ENCODE peak calls at places on chromosomes 7 and 10, in ten cellular contexts. U is GM10248, L is left cardiac atrium, F is aorta, H is activated T-cell treated with anti-CD3 and anti-CD28 coated beads for 1 hour, I is A172, S is naive B cell, Q is H4, V is HuH-7, Z is HCT116. Y is an unnamed sample.

GRCh38 chr7:17055596-17055995 is 173.8 kb upstream of the AGR3 start:
- DNase-seq in F (no peak), Z (no peak), V (no peak), L (no peak), U (no peak), I (no peak), H (no peak), Q (no peak), S (no peak), Y (no peak)

GRCh38 chr7:12239821-12240220 is 28.7 kb downstream of the TMEM106B start:
- DNase-seq in Q (no peak), Z (no peak), L (no peak), H (no peak), S (peak), F (no peak), U (no peak), I (no peak), V (no peak), Y (no peak)

GRCh38 chr10:71090330-71090729 is 122.0 kb upstream of the UNC5B start:
- DNase-seq in H (no peak), Z (no peak), I (no peak), S (no peak), V (no peak), U (no peak), F (no peak), Q (no peak), L (no peak), Y (no peak)

GRCh38 chr10:103548581-103549348 is 55.3 kb downstream of the NEURL1 start:
- DNase-seq in S (no peak), Z (no peak), H (no peak), Q (no peak), L (no peak), U (no peak), V (no peak), I (no peak), F (peak), Y (peak)

GRCh38 chr10:116671274-116671926 is 50.6 kb downstream of the PNLIPRP2 start:
- DNase-seq in S (no peak), F (no peak), Q (no peak), H (no peak), L (no peak), Z (no peak), V (no peak), U (no peak), I (no peak), Y (no peak)

GRCh38 chr10:117162093-117163021 is 24.3 kb upstream of the VAX1 start:
- DNase-seq in I (no peak), H (no peak), V (no peak), Z (no peak), F (no peak), L (no peak), S (no peak), Q (no peak), U (no peak), Y (no peak)

GRCh38 chr10:118108194-118109026 is 61.7 kb upstream of the RAB11FIP2 start:
- DNase-seq in Q (no peak), I (no peak), L (no peak), S (no peak), V (no peak), U (no peak), F (no peak), Z (no peak), H (no peak), Y (peak)

GRCh38 chr7:104040666-104041065 is 51.2 kb upstream of the RELN start:
- DNase-seq in I (no peak), F (no peak), Q (no peak), U (no peak), S (no peak), H (no peak), L (no peak), V (no peak), Z (no peak), Y (no peak)

GRCh38 chr7:93442478-93443224 is 131.9 kb downstream of the CALCR start:
- DNase-seq in V (peak), H (no peak), Q (peak), S (peak), Z (peak), U (no peak), L (no peak), F (peak), I (peak), Y (peak)

GRCh38 chr7:91940572-91941341 is at the start of gene AKAP9:
- DNase-seq in Q (peak), V (peak), L (peak), U (peak), S (peak), H (peak), Z (peak), I (peak), F (peak), Y (peak)

GRCh38 chr7:150978136-150978789 is at the start of gene KCNH2:
- DNase-seq in L (peak), S (no peak), I (no peak), V (peak), H (no peak), Q (no peak), F (no peak), Z (no peak), U (no peak), Y (peak)

GRCh38 chr7:148515728-148516715 is 74.5 kb upstream of the C7orf33 start:
- DNase-seq in S (no peak), L (no peak), I (peak), Z (no peak), V (no peak), U (no peak), Q (no peak), H (no peak), F (no peak), Y (no peak)

GRCh38 chr10:118977864-118978263 is 51.6 kb upstream of the NANOS1 start:
- DNase-seq in F (no peak), I (no peak), U (no peak), S (no peak), H (no peak), Z (no peak), L (no peak), Q (no peak), V (no peak), Y (no peak)

GRCh38 chr7:46115410-46115809 is 194.3 kb upstream of the IGFBP3 start:
- DNase-seq in S (no peak), L (no peak), I (peak), Q (no peak), V (no peak), H (no peak), Z (no peak), F (no peak), U (no peak), Y (no peak)

GRCh38 chr10:133104972-133105495 is 17.3 kb downstream of the ADGRA1 start:
- DNase-seq in F (no peak), S (no peak), L (no peak), H (no peak), U (no peak), Z (no peak), V (no peak), I (no peak), Q (no peak), Y (no peak)

GRCh38 chr7:30928254-30928872 is 16.7 kb downstream of the AQP1 start:
- DNase-seq in U (peak), F (no peak), S (no peak), H (no peak), V (peak), Z (no peak), L (no peak), Q (no peak), I (no peak), Y (no peak)

GRCh38 chr7:982511-983181 is at the start of gene CYP2W1:
- DNase-seq in V (no peak), Q (no peak), F (no peak), L (no peak), Z (no peak), S (no peak), H (no peak), U (no peak), I (no peak), Y (no peak)

GRCh38 chr10:13787015-13787421 is 200.3 kb downstream of the PRPF18 start:
- DNase-seq in I (peak), F (peak), U (peak), L (no peak), S (peak), H (peak), Z (no peak), Q (no peak), V (no peak), Y (no peak)

GRCh38 chr7:114087674-114088539 is 169.1 kb upstream of the PPP1R3A start:
- DNase-seq in F (peak), L (peak), S (no peak), U (no peak), V (peak), H (no peak), Q (no peak), Z (no peak), I (no peak), Y (no peak)

GRCh38 chr7:96233528-96234154 is 88.3 kb downstream of the SLC25A13 start:
- DNase-seq in S (no peak), V (no peak), Q (no peak), F (no peak), L (no peak), I (no peak), Z (no peak), U (no peak), H (no peak), Y (no peak)